ENCODE peak calls at places on chromosomes 4 and X, in five cellular contexts. L is upper lobe of right lung, W is Peyer's patch, S is psoas muscle, A is cardiac muscle cell. F is an unnamed sample. For H3K27me3 and H3K4me1, the result is how much of the 10 kb centered on the place peaks cover.

GRCh38 chrX:40392599-40392998 is 188.2 kb upstream of the ATP6AP2 start:
- DNase-seq in W (no peak), S (no peak), A (no peak), L (no peak), F (no peak)

GRCh38 chr4:101599620-101600019 is 190.9 kb upstream of the BANK1 start:
- DNase-seq in L (no peak), A (peak), W (no peak), S (no peak), F (no peak)

GRCh38 chrX:107449490-107450175 is at the start of gene FRMPD3:
- DNase-seq in A (no peak), S (no peak), W (no peak), L (no peak), F (no peak)

GRCh38 chr4:89254847-89255246 is 52.8 kb downstream of the GPRIN3 start:
- DNase-seq in W (no peak), L (no peak), S (no peak), A (peak), F (no peak)

GRCh38 chr4:45985038-45985437 is 138.8 kb downstream of the GABRG1 start:
- DNase-seq in A (no peak), W (no peak), L (no peak), S (no peak), F (no peak)

GRCh38 chr4:11439836-11440235 is 11.1 kb upstream of the HS3ST1 start:
- DNase-seq in A (no peak), W (no peak), L (no peak), S (no peak), F (no peak)

GRCh38 chr4:112377127-112377635 is 80.0 kb downstream of the ALPK1 start:
- DNase-seq in W (no peak), L (no peak), A (no peak), S (no peak), F (no peak)

GRCh38 chr4:17489721-17490120 is 22.2 kb downstream of the QDPR start:
- DNase-seq in A (no peak), L (no peak), S (no peak), W (no peak), F (no peak)

GRCh38 chr4:110950721-110951120 is 327.8 kb upstream of the PITX2 start:
- DNase-seq in S (no peak), L (no peak), W (no peak), A (no peak), F (no peak)

GRCh38 chr4:93467484-93468155 is 360.9 kb upstream of the ATOH1 start:
- DNase-seq in A (no peak), S (no peak), L (no peak), W (no peak), F (no peak)

GRCh38 chrX:311156-312129 is 7.2 kb downstream of the GTPBP6 start:
- DNase-seq in A (no peak), L (peak), S (peak), W (no peak), F (peak)

GRCh38 chrX:20029728-20030127 is 38.9 kb upstream of the BCLAF3 start:
- DNase-seq in S (no peak), W (no peak), L (no peak), A (no peak), F (no peak)
- H3K4me3 ChIP-seq in S (no peak), W (no peak), L (no peak), A (no peak), F (no peak)

DNA sequence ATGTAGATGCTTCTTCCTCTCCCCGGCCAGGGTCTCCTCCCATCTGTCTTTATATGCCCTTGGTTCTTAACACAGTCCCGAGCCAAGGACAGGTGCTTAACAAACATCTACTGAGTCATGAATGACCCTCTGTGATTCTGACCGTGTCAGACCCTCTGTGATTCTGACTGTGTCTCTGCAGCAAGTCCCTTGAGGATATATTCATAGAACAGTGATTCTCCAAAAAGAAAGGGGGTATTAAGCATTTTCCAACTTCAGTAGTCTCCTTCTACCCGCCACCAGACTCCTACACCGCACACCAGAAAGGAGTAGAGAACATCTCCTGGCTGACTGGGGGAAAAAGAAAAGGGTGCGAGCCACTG is 13.6 kb downstream of the ACSL1 start:
- DNase-seq in W (no peak), L (no peak), A (no peak), S (no peak), F (no peak)
- H3K27me3 ChIP-seq in W (under half), L (under half), A (under half), S (under half), F (under half)

DNA sequence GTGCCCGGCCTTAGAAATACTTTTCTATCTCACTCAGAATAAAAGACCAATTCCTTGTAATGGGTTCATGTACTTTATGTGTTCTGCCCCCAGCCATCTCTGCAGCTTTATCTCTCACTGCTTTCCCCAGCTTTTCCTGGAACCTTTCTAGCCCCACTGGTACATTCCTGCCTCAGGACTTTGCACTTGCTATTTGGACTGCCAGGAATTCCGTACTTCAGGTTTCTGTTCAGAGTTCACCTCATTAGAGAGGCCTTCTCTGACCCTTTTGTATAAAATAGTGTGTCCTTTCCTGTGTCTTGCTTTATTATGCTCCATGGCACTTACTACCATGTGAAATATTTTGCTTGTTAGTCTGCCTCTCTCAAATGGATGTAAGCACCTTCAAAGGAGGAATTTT is 112.5 kb downstream of the PDLIM5 start:
- DNase-seq in L (no peak), A (no peak), S (no peak), W (no peak), F (no peak)
- H3K4me1 ChIP-seq in L (under half), A (under half), S (half or more), W (under half), F (under half)

DNA sequence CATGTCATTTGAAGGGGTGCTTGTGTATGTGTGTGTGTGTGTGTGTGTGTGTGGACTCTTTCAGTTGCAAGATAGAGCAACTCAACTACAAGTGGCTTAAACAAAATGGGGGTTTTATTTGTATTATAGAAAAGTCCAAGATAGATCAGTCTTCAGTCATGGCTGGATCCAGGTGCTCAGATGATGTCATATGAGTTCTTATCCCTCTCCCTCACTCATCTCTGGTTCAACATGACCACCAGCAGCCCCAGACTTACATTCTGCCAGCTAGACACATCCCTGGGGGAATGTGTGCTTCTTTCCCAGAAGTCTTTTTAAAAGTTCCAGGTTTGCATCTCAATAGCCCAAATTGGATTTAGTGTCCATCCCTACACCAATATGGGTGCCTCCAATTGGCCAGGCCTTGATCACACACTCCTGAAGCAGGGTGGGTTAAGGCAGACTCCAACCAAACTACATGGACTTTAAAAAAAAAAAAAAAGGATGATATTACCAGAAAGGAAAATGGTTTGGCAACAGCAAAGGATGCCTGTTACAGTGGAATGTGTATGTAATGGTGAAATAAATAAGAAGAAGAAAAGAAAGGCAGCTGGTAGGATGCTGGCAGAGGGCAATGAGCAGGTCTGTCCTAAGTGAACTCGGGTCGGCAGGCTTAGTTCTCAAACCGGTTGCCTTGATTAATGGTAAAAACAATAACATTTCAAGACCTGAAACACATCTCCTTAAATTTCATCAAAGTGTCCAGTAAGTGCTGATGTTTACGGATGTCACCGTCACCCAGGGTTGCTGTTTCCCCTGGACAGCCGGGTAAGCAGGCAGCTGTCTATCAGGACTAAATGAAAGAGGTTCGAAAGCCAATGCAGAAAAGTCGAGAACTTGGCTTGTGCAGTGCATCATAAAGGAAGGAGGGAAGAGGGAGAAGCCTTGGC is 107.7 kb downstream of the SMIM20 start:
- DNase-seq in W (no peak), S (no peak), L (no peak), A (no peak), F (no peak)
- H3K4me3 ChIP-seq in W (no peak), S (no peak), L (peak), A (no peak), F (no peak)

GRCh38 chr4:8893624-8894423 is 22.2 kb upstream of the HMX1 start:
- DNase-seq in L (no peak), W (no peak), S (no peak), A (no peak), F (no peak)
- H3K27me3 ChIP-seq in L (half or more), W (under half), S (under half), A (half or more), F (under half)

GRCh38 chrX:110181459-110182137 is 136.3 kb downstream of the AMMECR1 start:
- DNase-seq in W (no peak), S (no peak), A (no peak), L (no peak), F (no peak)
- H3K4me1 ChIP-seq in W (under half), S (under half), A (under half), L (under half), F (under half)